ENCODE peak calls at places on chromosomes 2 and 18, in six cellular contexts. X is transverse colon; W is uterus; P is IMR-90; B is CD8-positive, alpha-beta T cell; E is cardiac muscle cell. L is an unnamed sample.

GRCh38 chr2:64606495-64607363 is 47.0 kb downstream of the SERTAD2 start:
- DNase-seq in X (peak), B (peak), W (peak), P (no peak), E (peak), L (no peak)

GRCh38 chr2:167478196-167478595 is 589.9 kb downstream of the XIRP2 start:
- DNase-seq in B (no peak), W (no peak), X (no peak), E (no peak), P (no peak), L (no peak)

GRCh38 chr2:112750560-112750843 is 13.9 kb downstream of the CKAP2L start:
- DNase-seq in P (peak), W (no peak), E (peak), X (no peak), B (no peak), L (no peak)

GRCh38 chr2:108459441-108459840 is 10.4 kb downstream of the GCC2 start:
- DNase-seq in X (no peak), P (peak), W (no peak), B (no peak), E (no peak), L (no peak)

GRCh38 chr2:3600256-3600855 is 5.4 kb downstream of the COLEC11 start:
- DNase-seq in P (no peak), W (no peak), X (no peak), B (no peak), E (no peak), L (no peak)

GRCh38 chr18:44954256-44954655 is 273.6 kb downstream of the SETBP1 start:
- DNase-seq in B (no peak), W (no peak), E (no peak), X (no peak), P (no peak), L (no peak)

GRCh38 chr2:123101434-123101833 is 923.7 kb upstream of the CNTNAP5 start:
- DNase-seq in W (no peak), B (no peak), E (no peak), P (no peak), X (no peak), L (no peak)

GRCh38 chr18:54415086-54415485 is 57.4 kb downstream of the C18orf54 start:
- DNase-seq in W (no peak), B (no peak), P (no peak), X (no peak), E (no peak), L (no peak)

GRCh38 chr18:51890762-51891161 is 449.2 kb upstream of the DCC start:
- DNase-seq in X (peak), E (no peak), B (no peak), P (peak), W (peak), L (no peak)

GRCh38 chr2:135531231-135532197 is at the start of gene R3HDM1:
- DNase-seq in E (peak), X (peak), B (peak), P (peak), W (peak), L (peak)
- TF ChIP-seq CTCF in E (no peak), X (no peak), B (no peak), P (peak), W (no peak), L (no peak)

DNA sequence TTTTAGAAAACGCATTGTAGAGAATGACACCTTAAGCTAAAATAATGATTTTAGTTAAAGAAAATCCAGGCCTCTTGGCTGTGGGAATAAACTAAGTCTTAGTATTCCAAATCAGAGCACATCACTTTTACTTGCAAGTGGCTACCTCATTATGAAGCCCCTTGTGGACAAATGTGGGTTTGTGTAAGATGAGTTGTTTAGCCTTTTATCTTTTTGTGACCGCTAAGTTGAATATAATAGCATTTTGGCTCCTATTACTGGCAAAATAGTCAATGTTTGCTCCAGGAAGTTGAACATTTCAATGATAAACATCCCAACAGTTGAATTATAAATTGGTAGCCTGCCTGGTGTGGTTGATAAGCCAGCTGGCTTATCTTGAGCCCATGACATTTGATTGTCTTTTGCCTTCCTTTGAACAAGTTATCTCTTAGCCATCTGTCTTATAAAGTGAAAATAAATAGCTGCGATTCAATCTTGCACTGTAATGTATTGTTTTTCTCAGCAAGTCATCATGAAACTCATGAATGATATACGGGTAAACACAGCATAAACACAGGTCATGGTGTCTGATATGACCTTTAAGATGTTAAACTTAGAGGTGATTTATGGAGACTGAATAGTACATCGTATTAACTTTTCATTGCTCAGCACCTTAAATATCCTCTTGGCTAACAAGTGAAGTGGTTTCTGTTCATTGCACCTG is 338.4 kb downstream of the SOCS6 start:
- DNase-seq in X (no peak), W (no peak), E (no peak), P (no peak), B (no peak), L (no peak)
- H3K4me3 ChIP-seq in X (no peak), W (no peak), E (no peak), P (no peak), B (no peak), L (no peak)

GRCh38 chr18:48828201-48828580 is 122.6 kb downstream of the SMAD7 start:
- DNase-seq in X (no peak), P (no peak), B (no peak), E (no peak), W (peak), L (no peak)
- H3K27ac ChIP-seq in X (peak), P (no peak), B (no peak), E (peak), W (peak), L (no peak)

DNA sequence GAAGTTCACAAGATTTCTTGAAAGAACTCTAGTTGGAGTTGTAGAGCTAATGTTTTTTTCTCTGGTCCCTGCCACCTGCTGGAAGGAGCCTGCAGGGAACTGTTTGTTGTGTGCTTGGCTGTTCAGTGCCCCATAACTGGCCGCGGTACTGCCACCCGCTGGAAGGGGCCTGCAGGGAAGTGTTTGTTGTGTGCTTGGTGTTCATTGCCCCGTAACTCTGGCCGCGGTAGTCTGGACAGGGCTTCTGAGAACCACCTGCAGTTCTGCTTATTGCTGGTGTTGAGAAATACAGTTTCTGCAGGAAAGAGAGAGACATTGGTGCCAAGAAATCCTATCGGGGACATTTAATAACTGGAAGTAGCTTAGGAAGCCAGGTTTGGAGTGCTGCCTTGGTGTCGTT is 58.1 kb downstream of the AGAP1 start:
- DNase-seq in W (no peak), E (peak), X (peak), B (no peak), P (peak), L (no peak)
- TF ChIP-seq CTCF in W (no peak), E (peak), X (peak), B (no peak), P (peak), L (peak)

GRCh38 chr2:43927442-43927841 is 68.3 kb downstream of the LRPPRC start:
- DNase-seq in E (no peak), P (no peak), W (no peak), B (no peak), X (no peak), L (no peak)
- H3K4me3 ChIP-seq in E (no peak), P (no peak), W (no peak), B (no peak), X (no peak), L (no peak)

GRCh38 chr2:61970807-61971556 is 65.5 kb downstream of the COMMD1 start:
- DNase-seq in E (peak), X (no peak), W (no peak), B (no peak), P (no peak), L (no peak)
- H3K27ac ChIP-seq in E (peak), X (no peak), W (peak), B (no peak), P (no peak), L (no peak)

DNA sequence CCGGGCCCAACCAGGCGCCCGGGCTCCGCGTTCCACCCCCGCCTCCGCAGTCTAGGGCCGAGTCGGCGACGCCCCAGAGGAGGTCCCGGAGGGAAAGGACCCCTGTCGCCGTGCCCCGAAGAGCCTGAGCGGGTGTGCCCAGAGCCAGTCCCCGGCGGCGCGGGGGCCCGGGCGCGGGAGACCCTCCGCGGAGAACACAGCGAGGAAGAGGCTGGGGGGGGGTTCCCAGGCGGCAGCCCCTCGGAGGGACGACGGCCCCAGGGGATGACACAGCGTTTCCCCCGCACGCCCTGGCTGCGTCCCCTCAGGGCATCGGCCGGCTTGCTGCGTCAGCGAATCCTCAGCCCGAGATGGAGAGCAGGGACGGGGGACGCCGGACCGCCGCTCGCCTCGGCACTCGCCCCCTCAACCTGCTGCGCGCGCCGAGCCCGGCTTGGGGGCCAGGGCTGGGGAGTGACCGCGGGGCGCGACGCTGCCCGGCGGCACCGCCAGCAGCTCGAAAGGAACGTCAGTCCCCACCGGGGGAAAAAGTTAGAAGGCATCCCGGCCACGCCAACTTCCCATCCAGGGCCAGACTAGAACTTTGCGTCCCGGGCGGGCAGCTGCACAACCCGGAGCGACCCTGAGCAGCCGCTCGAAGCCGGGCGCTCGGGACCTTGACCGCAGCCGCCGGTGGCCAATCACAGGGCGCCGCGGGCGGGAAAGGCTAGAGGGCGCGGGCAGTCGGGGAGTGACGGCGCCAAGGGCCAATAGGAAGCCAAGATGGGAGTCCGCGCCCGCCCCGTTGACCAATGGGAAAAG is 661 bp downstream of the SFXN5 start:
- DNase-seq in P (peak), B (peak), W (peak), E (peak), X (peak), L (peak)
- TF ChIP-seq CTCF in P (no peak), B (no peak), W (no peak), E (no peak), X (no peak), L (no peak)

L was measured in AG04450.